ENCODE peak calls at places on chromosomes 6 and 20, in four cellular contexts. K is left ventricle myocardium superior, Q is NAMALWA, J is hippocampal formation. G is an unnamed sample.

GRCh38 chr6:16059496-16059895 is 69.4 kb upstream of the MYLIP start:
- DNase-seq in K (no peak), Q (no peak), J (no peak), G (no peak)

GRCh38 chr20:51387125-51387865 is 155.2 kb downstream of the NFATC2 start:
- DNase-seq in K (no peak), Q (no peak), J (no peak), G (no peak)

GRCh38 chr6:105170066-105170465 is 9.7 kb downstream of the POPDC3 start:
- DNase-seq in K (no peak), Q (no peak), J (no peak), G (no peak)

GRCh38 chr6:116764961-116765841 is at the start of gene FAM162B:
- DNase-seq in K (peak), Q (no peak), J (peak), G (peak)

GRCh38 chr20:23606652-23607049 is 934 bp upstream of the CST9 start:
- DNase-seq in K (peak), Q (peak), J (peak), G (peak)

GRCh38 chr6:120355822-120356221 is 978.5 kb downstream of the TBC1D32 start:
- DNase-seq in K (no peak), Q (no peak), J (no peak), G (no peak)

GRCh38 chr6:44270526-44271405 is 516 bp downstream of the TMEM151B start:
- DNase-seq in K (no peak), Q (no peak), J (no peak), G (no peak)

GRCh38 chr6:13611715-13612114 is 3.4 kb upstream of the NOL7 start:
- DNase-seq in K (no peak), Q (no peak), J (no peak), G (no peak)